ENCODE peak calls at places on chromosomes 2 and 18, in four cellular contexts. One of them, this sample, is unnamed.

GRCh38 chr18:10169064-10169562 is 255.3 kb downstream of the VAPA start:
- DNase-seq in T follicular helper cell: no peak
- DNase-seq in neural crest cell: no peak
- DNase-seq in HT-29: no peak
- DNase-seq in this sample: no peak

GRCh38 chr2:66890286-66890812 is 455.4 kb downstream of the MEIS1 start:
- DNase-seq in T follicular helper cell: no peak
- DNase-seq in neural crest cell: no peak
- DNase-seq in HT-29: no peak
- DNase-seq in this sample: no peak

GRCh38 chr2:60531638-60532216 is 21.7 kb downstream of the BCL11A start:
- DNase-seq in neural crest cell: no peak
- DNase-seq in HT-29: no peak
- DNase-seq in T follicular helper cell: no peak
- DNase-seq in this sample: no peak

GRCh38 chr2:83517727-83518368 is 941.2 kb downstream of the SUCLG1 start:
- DNase-seq in T follicular helper cell: no peak
- DNase-seq in HT-29: no peak
- DNase-seq in neural crest cell: no peak
- DNase-seq in this sample: no peak

GRCh38 chr18:76445741-76446232 is 49.3 kb downstream of the ZNF516 start:
- DNase-seq in HT-29: no peak
- DNase-seq in neural crest cell: no peak
- DNase-seq in T follicular helper cell: no peak
- DNase-seq in this sample: no peak

GRCh38 chr2:230443540-230443939 is 27.5 kb downstream of the SP100 start:
- DNase-seq in HT-29: no peak
- DNase-seq in neural crest cell: no peak
- DNase-seq in T follicular helper cell: no peak
- DNase-seq in this sample: no peak

GRCh38 chr2:28958689-28959088 is 22.4 kb upstream of the TOGARAM2 start:
- DNase-seq in neural crest cell: peak; percentile 55
- DNase-seq in HT-29: peak; percentile 94
- DNase-seq in T follicular helper cell: peak; percentile 6
- DNase-seq in this sample: peak; percentile 70

GRCh38 chr2:112048887-112049286 is 6.2 kb upstream of the TMEM87B start:
- DNase-seq in HT-29: peak; percentile 85
- DNase-seq in T follicular helper cell: peak; percentile 14
- DNase-seq in neural crest cell: peak; percentile 30
- DNase-seq in this sample: peak; percentile 71

GRCh38 chr2:127638361-127639110 is 7.4 kb upstream of the GPR17 start:
- DNase-seq in T follicular helper cell: no peak
- DNase-seq in HT-29: peak; percentile 21
- DNase-seq in neural crest cell: no peak
- DNase-seq in this sample: no peak

GRCh38 chr2:113283704-113284284 is 5.1 kb upstream of the PAX8 start:
- DNase-seq in T follicular helper cell: no peak
- DNase-seq in HT-29: peak; percentile 89
- DNase-seq in neural crest cell: no peak
- DNase-seq in this sample: peak; percentile 54

GRCh38 chr2:43222472-43223146 is 3.8 kb downstream of the ZFP36L2 start:
- DNase-seq in neural crest cell: no peak
- DNase-seq in T follicular helper cell: no peak
- DNase-seq in HT-29: peak; percentile 43
- DNase-seq in this sample: no peak

GRCh38 chr2:188610050-188610444 is 318.4 kb downstream of the GULP1 start:
- DNase-seq in T follicular helper cell: no peak
- DNase-seq in HT-29: no peak
- DNase-seq in neural crest cell: no peak
- DNase-seq in this sample: no peak

GRCh38 chr2:209525834-209526281 is 102.0 kb downstream of the MAP2 start:
- DNase-seq in HT-29: no peak
- DNase-seq in T follicular helper cell: no peak
- DNase-seq in neural crest cell: no peak
- DNase-seq in this sample: no peak

GRCh38 chr2:41199320-41199719 is 747.4 kb upstream of the SLC8A1 start:
- DNase-seq in T follicular helper cell: no peak
- DNase-seq in HT-29: no peak
- DNase-seq in neural crest cell: no peak
- DNase-seq in this sample: no peak

GRCh38 chr2:46294185-46294836 is 2.9 kb upstream of the EPAS1 start:
- DNase-seq in neural crest cell: no peak
- DNase-seq in HT-29: peak; percentile 42
- DNase-seq in T follicular helper cell: no peak
- DNase-seq in this sample: no peak

This sample was measured in HepG2.